ENCODE peak calls at places on chromosome 4, in ten cellular contexts. U, E, Z, H, M, J, A, P, B and N are unnamed samples.

GRCh38 chr4:55255171-55255570 is 90.9 kb upstream of the SRD5A3 start:
- DNase-seq in B (peak), Z (no peak), H (peak), A (no peak), M (peak), J (no peak), P (no peak), U (no peak), E (peak), N (no peak)

GRCh38 chr4:15996773-15997172 is 33.8 kb upstream of the FGFBP2 start:
- DNase-seq in A (no peak), P (no peak), B (peak), U (no peak), Z (no peak), M (no peak), J (no peak), E (peak), H (no peak), N (no peak)

GRCh38 chr4:88033309-88033708 is 25.9 kb downstream of the PKD2 start:
- DNase-seq in J (no peak), B (peak), M (peak), E (peak), Z (no peak), P (peak), U (no peak), A (no peak), H (peak), N (peak)

GRCh38 chr4:28481565-28481964 is 1620.9 kb downstream of the STIM2 start:
- DNase-seq in J (no peak), P (no peak), U (no peak), E (no peak), M (no peak), A (no peak), B (no peak), H (no peak), Z (no peak), N (peak)

GRCh38 chr4:41307633-41308032 is 50.9 kb downstream of the UCHL1 start:
- DNase-seq in B (no peak), A (no peak), E (no peak), M (no peak), H (peak), Z (no peak), U (no peak), P (no peak), J (no peak), N (no peak)

GRCh38 chr4:72779256-72779655 is 210.2 kb upstream of the ADAMTS3 start:
- DNase-seq in H (peak), P (no peak), A (no peak), E (no peak), Z (no peak), U (no peak), M (peak), J (no peak), B (peak), N (no peak)

GRCh38 chr4:38902695-38903094 is 35.1 kb downstream of the FAM114A1 start:
- DNase-seq in B (peak), Z (no peak), U (no peak), M (peak), H (peak), J (no peak), P (no peak), E (no peak), A (no peak), N (no peak)

GRCh38 chr4:26161030-26161824 is 159.6 kb upstream of the RBPJ start:
- DNase-seq in A (no peak), P (no peak), Z (no peak), U (no peak), B (no peak), E (no peak), J (no peak), H (no peak), M (no peak), N (no peak)

GRCh38 chr4:99665981-99666380 is 8.4 kb upstream of the C4orf54 start:
- DNase-seq in A (no peak), B (no peak), M (no peak), U (no peak), H (no peak), Z (no peak), E (no peak), J (no peak), P (no peak), N (no peak)

GRCh38 chr4:139227729-139228404 is 50.8 kb upstream of the ELF2 start:
- DNase-seq in E (no peak), M (no peak), U (no peak), P (no peak), Z (no peak), A (no peak), B (no peak), H (no peak), J (no peak), N (no peak)

DNA sequence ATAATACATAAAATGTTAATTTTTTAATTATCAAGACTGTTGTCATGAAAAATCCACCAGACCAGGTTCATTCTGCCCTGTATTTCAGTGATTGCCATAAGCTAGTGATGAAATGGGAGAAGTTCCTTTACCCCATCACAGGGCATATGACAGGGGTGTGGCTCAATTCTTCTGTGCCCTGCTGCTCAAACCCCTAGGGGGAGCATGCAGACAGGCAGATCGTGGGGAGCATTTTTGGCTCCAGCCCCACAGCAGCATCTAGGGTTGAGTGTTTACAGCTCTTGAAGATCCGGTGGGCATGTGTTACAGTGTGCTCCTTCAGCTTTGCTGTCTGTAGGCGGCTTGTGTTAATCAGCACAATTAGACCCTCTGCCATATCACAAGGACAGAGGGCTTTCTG is 700.7 kb downstream of the PCDH18 start:
- DNase-seq in P (no peak), E (no peak), B (no peak), A (no peak), J (peak), H (peak), Z (no peak), U (no peak), M (no peak), N (no peak)
- TF ChIP-seq CTCF in P (no peak), E (peak), B (peak), A (no peak), J (peak), H (no peak), Z (no peak), U (no peak), M (no peak), N (peak)

DNA sequence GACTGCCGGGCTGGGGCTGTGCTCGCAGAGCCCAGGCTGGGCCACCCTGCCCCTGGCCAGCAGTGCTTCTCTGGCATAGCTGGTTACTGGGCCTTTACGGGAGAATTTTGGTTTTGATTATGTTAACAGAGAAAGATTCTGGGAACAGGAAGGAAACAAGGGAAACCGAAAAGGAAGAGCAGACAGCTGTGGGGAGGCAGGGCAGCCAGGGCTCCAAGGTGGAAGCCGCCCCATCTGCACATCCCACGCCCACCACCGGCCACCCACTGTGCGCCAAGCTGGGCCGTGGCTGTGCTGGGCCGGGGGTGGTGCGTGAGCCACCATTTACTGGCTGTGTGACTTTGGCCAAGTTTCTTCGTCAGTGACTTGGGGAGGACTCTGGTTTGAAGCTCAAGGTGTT is 20.1 kb downstream of the SH3BP2 start:
- DNase-seq in M (no peak), P (no peak), J (no peak), E (no peak), H (no peak), Z (no peak), A (no peak), U (no peak), B (no peak), N (no peak)
- H3K4me3 ChIP-seq in M (peak), P (peak), J (no peak), E (peak), H (no peak), Z (peak), A (peak), U (peak), B (peak), N (peak)

GRCh38 chr4:30718021-30718888 is 1.9 kb upstream of the PCDH7 start:
- DNase-seq in E (peak), U (peak), M (no peak), H (peak), Z (peak), B (peak), A (peak), J (no peak), P (no peak), N (no peak)

GRCh38 chr4:30720021-30720655 is at the start of gene PCDH7:
- DNase-seq in J (no peak), H (peak), B (peak), A (peak), Z (peak), M (no peak), P (no peak), U (peak), E (peak), N (no peak)

GRCh38 chr4:30717208-30718020 is 2.8 kb upstream of the PCDH7 start:
- DNase-seq in B (peak), M (peak), U (peak), P (no peak), E (peak), Z (peak), J (no peak), H (peak), A (peak), N (no peak)

GRCh38 chr4:30719363-30720020 is 677 bp upstream of the PCDH7 start:
- DNase-seq in B (peak), U (peak), J (no peak), E (peak), H (peak), A (peak), P (no peak), M (peak), Z (peak), N (no peak)

DNA sequence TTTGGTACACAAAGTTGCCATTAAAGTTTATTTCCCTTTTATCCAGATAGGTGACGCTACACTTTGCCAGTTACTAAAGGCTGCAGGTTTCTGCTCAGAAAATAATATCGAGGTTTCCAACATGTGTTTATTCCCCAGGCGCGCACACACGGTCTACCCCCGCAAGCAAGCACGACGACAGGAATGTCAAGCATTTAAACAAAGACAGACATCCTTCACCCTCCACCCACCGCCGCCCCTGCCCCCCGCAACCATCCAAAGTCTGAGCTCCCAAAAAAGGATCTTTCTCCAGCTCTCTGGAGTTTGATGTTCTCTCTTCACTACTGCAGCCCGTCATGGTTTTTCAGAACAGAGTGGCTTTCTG is 1.3 kb upstream of the PCDH7 start:
- DNase-seq in H (peak), P (no peak), A (no peak), Z (no peak), M (no peak), B (peak), J (no peak), U (no peak), E (peak), N (no peak)
- TF ChIP-seq CTCF in H (no peak), P (no peak), A (no peak), Z (peak), M (no peak), B (peak), J (no peak), U (peak), E (peak), N (no peak)

GRCh38 chr4:110622841-110623709 is at the start of gene PITX2:
- DNase-seq in J (peak), H (peak), E (peak), B (peak), A (no peak), M (peak), U (peak), P (no peak), Z (peak), N (no peak)
- H3K4me3 ChIP-seq in J (peak), H (peak), E (peak), B (peak), A (peak), M (peak), U (peak), P (peak), Z (no peak), N (no peak)

DNA sequence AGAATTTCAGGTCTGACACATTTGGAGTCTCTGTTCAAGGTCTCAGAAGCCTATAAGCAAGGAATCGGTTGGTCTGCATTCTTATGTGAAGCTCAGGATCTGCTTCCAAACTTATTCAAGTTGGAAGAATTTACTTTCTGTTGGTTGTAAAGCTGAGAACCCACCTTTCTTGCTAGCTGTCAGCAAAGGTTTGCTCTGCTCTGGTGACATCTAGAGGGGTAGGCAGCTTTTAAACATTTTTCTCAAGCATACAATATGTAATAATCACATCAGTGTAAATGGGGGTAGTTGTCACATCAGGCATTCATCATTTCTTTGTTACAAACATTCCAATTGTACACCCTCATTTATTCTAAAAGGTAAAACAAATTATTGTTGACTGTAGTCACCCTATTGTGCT is 935.2 kb downstream of the TRAM1L1 start:
- DNase-seq in E (no peak), P (no peak), J (no peak), Z (no peak), H (no peak), B (no peak), A (no peak), U (no peak), M (no peak), N (no peak)
- TF ChIP-seq CTCF in E (no peak), P (no peak), J (no peak), Z (no peak), H (no peak), B (no peak), A (no peak), U (no peak), M (no peak), N (peak)

GRCh38 chr4:184101711-184102110 is 116.0 kb downstream of the ENPP6 start:
- DNase-seq in B (no peak), P (no peak), H (no peak), E (no peak), M (no peak), A (no peak), J (no peak), Z (no peak), U (no peak), N (no peak)
- H3K4me3 ChIP-seq in B (no peak), P (no peak), H (no peak), E (no peak), M (no peak), A (no peak), J (no peak), Z (no peak), U (no peak), N (no peak)

DNA sequence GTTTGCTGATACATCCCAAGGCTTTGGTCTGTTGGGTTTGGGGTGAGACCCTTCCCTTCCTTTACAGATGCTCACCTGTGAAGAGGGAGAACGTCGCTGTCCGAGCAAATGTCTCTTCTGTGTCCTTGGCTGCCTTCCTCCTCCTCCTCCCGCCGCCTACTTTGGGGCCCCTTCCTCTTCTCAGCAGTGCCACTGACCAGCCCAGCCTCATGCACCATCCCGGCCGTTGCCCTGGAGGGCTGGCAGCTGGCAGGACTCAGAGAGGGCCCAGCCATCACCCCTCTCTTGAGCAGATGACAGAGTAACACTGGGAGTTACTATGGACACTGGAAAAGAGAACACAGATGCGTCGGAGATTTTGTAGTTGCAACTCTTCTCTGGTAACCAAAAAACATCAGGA is 68.2 kb downstream of the TRMT44 start:
- DNase-seq in J (no peak), M (no peak), H (no peak), Z (no peak), P (no peak), E (no peak), U (no peak), B (no peak), A (no peak), N (no peak)
- TF ChIP-seq CTCF in J (no peak), M (no peak), H (no peak), Z (no peak), P (no peak), E (no peak), U (no peak), B (no peak), A (no peak), N (no peak)